ENCODE peak calls at places on chromosomes 3 and 15, in nine cellular contexts. U is NB4, P is keratinocyte, R is coronary artery, G is MCF 10A, B is testis, C is IMR-90, D is neural progenitor cell, M is fibroblast of pulmonary artery. Y is an unnamed sample.

GRCh38 chr15:66765478-66766281 is 63.6 kb downstream of the SMAD6 start:
- DNase-seq in U (peak), P (peak), R (no peak), G (peak), B (no peak), C (no peak), D (no peak), M (peak), Y (no peak)

GRCh38 chr3:36380171-36381031 is at the start of gene STAC:
- DNase-seq in U (no peak), P (no peak), R (peak), G (peak), B (peak), C (no peak), D (peak), M (no peak), Y (no peak)

GRCh38 chr3:172317481-172317880 is 130.8 kb downstream of the GHSR start:
- DNase-seq in U (no peak), P (no peak), R (no peak), G (no peak), B (no peak), C (no peak), D (no peak), M (no peak), Y (no peak)

GRCh38 chr3:191592105-191592504 is 131.1 kb downstream of the PYDC2 start:
- DNase-seq in U (no peak), P (no peak), R (no peak), G (no peak), B (no peak), C (no peak), D (no peak), M (no peak), Y (no peak)

GRCh38 chr3:110495201-110495927 is 576.3 kb upstream of the NECTIN3 start:
- DNase-seq in U (no peak), P (no peak), R (no peak), G (no peak), B (no peak), C (no peak), D (no peak), M (no peak), Y (no peak)

GRCh38 chr3:196788509-196788908 is 48.9 kb downstream of the PAK2 start:
- DNase-seq in U (no peak), P (no peak), R (no peak), G (no peak), B (no peak), C (peak), D (no peak), M (no peak), Y (no peak)

GRCh38 chr15:74955796-74956647 is 550 bp downstream of the RPP25 start:
- DNase-seq in U (peak), P (no peak), R (peak), G (no peak), B (peak), C (peak), D (peak), M (peak), Y (peak)

GRCh38 chr3:12925648-12926047 is 84.3 kb upstream of the RPL32 start:
- DNase-seq in U (no peak), P (no peak), R (no peak), G (no peak), B (no peak), C (no peak), D (no peak), M (no peak), Y (no peak)

GRCh38 chr3:143439785-143440184 is 320.2 kb downstream of the CHST2 start:
- DNase-seq in U (no peak), P (no peak), R (no peak), G (no peak), B (no peak), C (no peak), D (no peak), M (no peak), Y (no peak)

GRCh38 chr15:59148160-59148810 is 43.3 kb downstream of the CCNB2 start:
- DNase-seq in U (no peak), P (no peak), R (no peak), G (no peak), B (no peak), C (peak), D (no peak), M (peak), Y (no peak)

GRCh38 chr15:79102595-79102994 is 12.0 kb upstream of the RASGRF1 start:
- DNase-seq in U (no peak), P (no peak), R (peak), G (no peak), B (no peak), C (no peak), D (no peak), M (no peak), Y (no peak)

GRCh38 chr15:25850154-25851111 is 12.7 kb downstream of the ATP10A start:
- DNase-seq in U (peak), P (no peak), R (peak), G (no peak), B (peak), C (peak), D (peak), M (peak), Y (no peak)

GRCh38 chr15:76338555-76339301 is 2.2 kb downstream of the ISL2 start:
- DNase-seq in U (peak), P (no peak), R (no peak), G (no peak), B (no peak), C (no peak), D (peak), M (no peak), Y (no peak)

GRCh38 chr3:124420392-124420791 is 309.9 kb upstream of the UMPS start:
- DNase-seq in U (no peak), P (no peak), R (no peak), G (no peak), B (peak), C (no peak), D (no peak), M (no peak), Y (no peak)

GRCh38 chr3:174186339-174186984 is 672.7 kb upstream of the NAALADL2 start:
- DNase-seq in U (no peak), P (no peak), R (no peak), G (no peak), B (no peak), C (no peak), D (no peak), M (no peak), Y (no peak)

GRCh38 chr3:174408310-174408709 is 450.8 kb upstream of the NAALADL2 start:
- DNase-seq in U (no peak), P (no peak), R (no peak), G (peak), B (no peak), C (peak), D (no peak), M (peak), Y (no peak)

GRCh38 chr3:123412811-123413588 is 35.9 kb downstream of the ADCY5 start:
- DNase-seq in U (no peak), P (no peak), R (no peak), G (no peak), B (peak), C (no peak), D (no peak), M (no peak), Y (no peak)

GRCh38 chr15:48472756-48473155 is 141.5 kb downstream of the DUT start:
- DNase-seq in U (peak), P (no peak), R (no peak), G (peak), B (no peak), C (peak), D (no peak), M (peak), Y (no peak)

DNA sequence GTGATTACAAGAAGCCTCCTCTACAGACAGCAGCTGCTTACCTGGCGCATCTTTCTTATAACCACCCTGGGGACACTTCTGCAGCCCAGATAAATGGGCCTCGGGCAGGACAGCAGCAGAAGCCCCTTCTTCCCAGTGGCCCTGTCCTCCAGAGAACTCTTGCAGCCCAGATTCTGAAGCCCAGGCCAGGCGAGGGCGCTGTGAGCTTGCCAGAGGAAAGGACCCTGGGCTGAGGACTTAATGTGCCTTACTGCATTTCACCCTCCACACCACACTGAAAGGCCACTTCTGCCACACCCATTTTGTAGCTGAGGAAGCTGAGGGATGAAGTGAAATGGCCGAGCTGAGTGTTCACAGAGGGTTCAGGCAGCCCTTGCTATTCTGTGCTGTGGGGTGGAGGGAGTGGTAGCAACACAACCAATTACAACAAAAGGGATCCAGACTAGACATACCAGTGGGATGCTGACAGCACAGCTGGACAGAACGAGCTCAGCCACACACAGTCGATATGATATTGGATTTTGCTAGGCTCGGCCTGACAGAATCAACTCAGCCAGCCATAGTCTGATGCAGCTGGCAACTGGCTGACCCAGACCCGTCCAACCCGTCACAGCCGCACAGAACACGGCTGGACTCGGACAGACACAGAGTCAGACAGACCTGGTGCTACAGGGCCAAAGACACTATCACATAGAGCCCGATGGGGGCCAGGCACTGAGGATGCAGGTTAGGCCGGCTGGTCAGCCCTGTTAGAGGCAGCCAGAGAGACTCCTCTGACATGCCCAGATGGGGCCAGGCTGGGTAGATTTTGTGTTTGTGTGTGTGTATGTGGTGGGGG is 7.3 kb downstream of the ACOX2 start:
- DNase-seq in U (peak), P (no peak), R (no peak), G (no peak), B (peak), C (no peak), D (peak), M (peak), Y (no peak)
- TF ChIP-seq CTCF in U (peak), P (peak), R (no peak), G (no peak), B (peak), C (peak), D (peak), M (peak), Y (no peak)

GRCh38 chr3:62211675-62212429 is 161.5 kb downstream of the FEZF2 start:
- DNase-seq in U (no peak), P (no peak), R (no peak), G (no peak), B (no peak), C (no peak), D (no peak), M (no peak), Y (no peak)
- TF ChIP-seq CTCF in U (no peak), P (no peak), R (no peak), G (no peak), B (no peak), C (no peak), D (peak), M (peak), Y (no peak)

DNA sequence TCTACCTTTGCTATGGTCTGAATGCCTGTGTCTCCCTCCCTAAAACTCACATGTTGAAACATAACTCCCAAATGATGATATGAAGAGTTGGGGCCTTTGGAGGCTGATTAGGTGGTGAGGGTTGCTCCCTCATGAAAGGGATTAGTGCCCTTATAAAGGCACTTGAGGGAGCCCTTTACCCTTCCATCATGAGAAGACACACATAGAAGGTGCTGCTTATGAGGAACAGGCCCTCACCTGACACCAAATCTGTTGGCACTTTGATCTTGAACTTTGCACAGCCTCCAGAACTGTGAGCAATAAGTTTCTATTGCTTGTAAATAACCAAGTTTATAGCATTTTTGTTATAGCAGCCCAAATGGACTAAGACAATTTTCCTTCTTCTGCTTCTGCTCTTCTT is 76.2 kb upstream of the ADAMTS9 start:
- DNase-seq in U (no peak), P (no peak), R (no peak), G (peak), B (no peak), C (no peak), D (no peak), M (no peak), Y (no peak)
- TF ChIP-seq CTCF in U (no peak), P (peak), R (no peak), G (no peak), B (no peak), C (no peak), D (peak), M (no peak), Y (no peak)

GRCh38 chr3:11156026-11156410 is 1.7 kb downstream of the HRH1 start:
- DNase-seq in U (no peak), P (no peak), R (no peak), G (no peak), B (no peak), C (no peak), D (no peak), M (no peak), Y (no peak)

GRCh38 chr3:11157406-11157805 is 3.1 kb downstream of the HRH1 start:
- DNase-seq in U (no peak), P (no peak), R (no peak), G (no peak), B (no peak), C (no peak), D (no peak), M (no peak), Y (no peak)

GRCh38 chr3:11154953-11155325 is 646 bp downstream of the HRH1 start:
- DNase-seq in U (no peak), P (no peak), R (no peak), G (peak), B (no peak), C (peak), D (peak), M (peak), Y (no peak)

GRCh38 chr3:11154036-11154952 is at the start of gene HRH1:
- DNase-seq in U (peak), P (no peak), R (no peak), G (peak), B (no peak), C (no peak), D (peak), M (peak), Y (no peak)

GRCh38 chr3:11155341-11156025 is 1.2 kb downstream of the HRH1 start:
- DNase-seq in U (peak), P (no peak), R (peak), G (peak), B (peak), C (peak), D (peak), M (peak), Y (peak)
- TF ChIP-seq CTCF in U (peak), P (peak), R (peak), G (peak), B (peak), C (peak), D (peak), M (peak), Y (peak)

DNA sequence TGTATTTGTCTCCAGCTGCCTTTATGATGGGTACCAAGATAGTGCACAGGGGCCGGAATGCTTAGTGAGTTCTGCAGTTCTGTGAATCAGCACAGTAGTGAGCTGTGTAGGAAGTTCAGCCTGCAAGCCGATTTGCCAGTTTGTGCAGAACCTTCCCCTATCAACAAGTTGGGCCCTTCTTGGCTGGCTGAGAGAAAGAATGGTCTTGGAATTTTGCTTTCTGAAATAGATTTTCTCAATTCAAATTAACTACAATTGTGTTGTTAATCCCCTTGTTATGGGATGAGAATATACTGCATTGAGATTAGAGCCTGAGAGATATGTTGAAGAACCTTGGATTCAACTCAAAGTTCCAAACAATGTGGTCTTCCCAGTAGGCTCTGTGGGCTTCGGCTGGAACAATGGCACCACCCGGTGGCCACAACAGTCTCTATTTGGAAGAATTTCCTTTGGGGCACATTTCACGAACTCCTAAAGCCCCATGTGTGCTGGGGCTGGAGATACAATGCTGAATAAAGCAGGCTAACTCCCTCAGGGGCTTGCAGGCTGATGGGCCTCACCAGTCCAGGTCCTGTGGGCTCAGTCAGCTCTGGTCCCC is 59.1 kb downstream of the TRIM42 start:
- DNase-seq in U (peak), P (no peak), R (no peak), G (peak), B (peak), C (no peak), D (peak), M (peak), Y (no peak)
- TF ChIP-seq CTCF in U (peak), P (peak), R (no peak), G (peak), B (peak), C (peak), D (peak), M (peak), Y (peak)

GRCh38 chr3:22729981-22730380 is 473.1 kb upstream of the UBE2E2 start:
- DNase-seq in U (no peak), P (no peak), R (no peak), G (peak), B (peak), C (peak), D (no peak), M (peak), Y (no peak)
- TF ChIP-seq CTCF in U (no peak), P (peak), R (no peak), G (peak), B (peak), C (no peak), D (peak), M (peak), Y (no peak)

Y was measured in thoracic aorta.